ENCODE peak calls at places on chromosomes 11 and 22, in ten cellular contexts. R is kidney; J is T-helper 2 cell; L is activated T-cell treated with anti-CD3 and anti-CD28 coated beads for 1 hour; I is naive thymus-derived CD8-positive, alpha-beta T cell; B is stimulated activated CD4-positive, alpha-beta T cell treated with anti-CD3 and anti-CD28 coated beads, Interleukin-1b, Interleukin-23, amount 100 ng/mL, for 24 hours; T is ecto neural progenitor cell; D is T1000; Y is stimulated activated CD8-positive, alpha-beta memory T cell treated with anti-CD3 and anti-CD28 coated beads, Interleukin-15, amount 100 ng/mL, for 1 hour; H is MG63. W is an unnamed sample.
A peak's percentile ranks its signal among the peaks of the same experiment; 100 is the strongest.

GRCh38 chr11:19193916-19194315 is 7.9 kb downstream of the CSRP3 start:
- DNase-seq in Y (no peak), J (no peak), D (no peak), H (no peak), B (no peak), T (no peak), L (no peak), R (no peak), I (no peak), W (no peak)

GRCh38 chr11:19352072-19352735 is 111.5 kb upstream of the E2F8 start:
- DNase-seq in Y (no peak), J (no peak), B (no peak), H (no peak), I (no peak), R (no peak), L (no peak), D (no peak), T (no peak), W (no peak)

GRCh38 chr11:85815186-85815911 is 4.4 kb upstream of the SYTL2 start:
- DNase-seq in D (peak; percentile 13), L (no peak), J (peak; percentile 53), R (no peak), H (peak; percentile 49), Y (no peak), T (no peak), I (no peak), B (no peak), W (no peak)

GRCh38 chr11:87398913-87399312 is 361.2 kb downstream of the TMEM135 start:
- DNase-seq in I (no peak), Y (no peak), B (no peak), R (no peak), J (no peak), T (no peak), L (no peak), D (no peak), H (peak; percentile 49), W (no peak)

GRCh38 chr11:20909995-20910726 is 240.8 kb downstream of the NELL1 start:
- DNase-seq in B (no peak), L (no peak), J (no peak), T (no peak), D (no peak), R (no peak), H (no peak), I (no peak), Y (no peak), W (no peak)

GRCh38 chr22:23756891-23757290 is 2.7 kb upstream of the VPREB3 start:
- DNase-seq in I (no peak), B (no peak), L (no peak), H (no peak), Y (no peak), T (no peak), R (no peak), D (no peak), J (no peak), W (no peak)

GRCh38 chr22:29116397-29117123 is 43.7 kb downstream of the KREMEN1 start:
- DNase-seq in B (no peak), H (no peak), D (no peak), L (no peak), T (no peak), J (peak; percentile 73), R (no peak), I (no peak), Y (no peak), W (no peak)

GRCh38 chr11:126561327-126561893 is 205.9 kb downstream of the ST3GAL4 start:
- DNase-seq in J (peak; percentile 46), D (no peak), Y (no peak), I (no peak), H (peak; percentile 33), T (peak; percentile 80), R (no peak), L (no peak), B (no peak), W (peak; percentile 60)

GRCh38 chr11:106470230-106470629 is 392.8 kb downstream of the AASDHPPT start:
- DNase-seq in H (no peak), J (no peak), R (no peak), L (no peak), Y (no peak), B (no peak), T (no peak), D (no peak), I (no peak), W (no peak)

GRCh38 chr11:19995131-19995530 is 165.1 kb downstream of the DBX1 start:
- DNase-seq in L (no peak), T (no peak), B (no peak), R (no peak), D (peak; percentile 30), J (no peak), H (peak; percentile 15), I (no peak), Y (no peak), W (no peak)

GRCh38 chr11:78331711-78332110 is 85.9 kb downstream of the GAB2 start:
- DNase-seq in H (no peak), T (no peak), D (no peak), R (no peak), J (no peak), B (no peak), Y (no peak), L (no peak), I (no peak), W (no peak)

GRCh38 chr11:2837096-2837601 is 48.4 kb downstream of the CDKN1C start:
- DNase-seq in Y (no peak), J (no peak), R (peak; percentile 93), H (no peak), D (no peak), T (peak; percentile 87), B (no peak), L (no peak), I (no peak), W (peak; percentile 64)